ENCODE peak calls at places on chromosomes 5 and 9, in six cellular contexts. C, E, Z, H, X and U are unnamed samples.

GRCh38 chr9:88803551-88804288 is 187.5 kb upstream of the S1PR3 start:
- DNase-seq in H (peak), X (no peak), Z (no peak), C (no peak), E (no peak), U (no peak)

GRCh38 chr5:919356-920000 is 26.8 kb downstream of the TRIP13 start:
- DNase-seq in H (no peak), X (no peak), C (no peak), E (peak), Z (no peak), U (no peak)

GRCh38 chr9:109108318-109108717 is 11.4 kb downstream of the TMEM245 start:
- DNase-seq in H (peak), E (no peak), Z (no peak), X (no peak), C (no peak), U (peak)

GRCh38 chr5:142426129-142426641 is 101.4 kb upstream of the SPRY4 start:
- DNase-seq in H (peak), Z (no peak), X (no peak), C (no peak), E (peak), U (peak)

GRCh38 chr5:93162201-93162654 is 418.8 kb downstream of the NR2F1-AS1 start:
- DNase-seq in H (no peak), Z (no peak), E (peak), X (no peak), C (peak), U (peak)

GRCh38 chr5:107869459-107870115 is 198.8 kb upstream of the EFNA5 start:
- DNase-seq in X (no peak), Z (no peak), C (no peak), H (peak), E (peak), U (peak)

GRCh38 chr5:81638471-81638870 is 112.4 kb downstream of the SSBP2 start:
- DNase-seq in X (no peak), E (no peak), H (peak), Z (no peak), C (no peak), U (no peak)

GRCh38 chr5:141879941-141880738 is 1.9 kb upstream of the PCDH1 start:
- DNase-seq in X (no peak), Z (no peak), E (no peak), C (no peak), H (no peak), U (no peak)

GRCh38 chr9:94948567-94949235 is 222.2 kb downstream of the AOPEP start:
- DNase-seq in C (no peak), E (no peak), Z (no peak), X (no peak), H (peak), U (no peak)

GRCh38 chr5:73286891-73287290 is 113.9 kb downstream of the TMEM174 start:
- DNase-seq in E (no peak), Z (no peak), H (peak), C (no peak), X (no peak), U (no peak)

GRCh38 chr9:79477955-79478751 is 93.6 kb upstream of the TLE4 start:
- DNase-seq in H (peak), C (peak), X (no peak), E (peak), Z (peak), U (peak)

GRCh38 chr9:28293691-28294090 is 720.4 kb upstream of the C9orf72 start:
- DNase-seq in H (no peak), E (no peak), C (no peak), Z (no peak), X (no peak), U (no peak)

GRCh38 chr5:10441992-10442435 is 335 bp downstream of the ROPN1L start:
- DNase-seq in H (no peak), C (no peak), X (no peak), E (no peak), Z (no peak), U (peak)

GRCh38 chr5:173391031-173391430 is 62.8 kb upstream of the STC2 start:
- DNase-seq in C (no peak), Z (no peak), X (no peak), E (no peak), H (no peak), U (no peak)

GRCh38 chr5:140855772-140856674 is at the start of gene PCDHA10:
- DNase-seq in Z (peak), E (peak), H (no peak), C (peak), X (no peak), U (peak)

GRCh38 chr5:166509085-166509484 is 1782.4 kb upstream of the WWC1 start:
- DNase-seq in H (no peak), C (peak), E (peak), X (no peak), Z (no peak), U (peak)

GRCh38 chr5:44565872-44566271 is 176.7 kb upstream of the FGF10 start:
- DNase-seq in E (peak), C (no peak), X (no peak), H (no peak), Z (no peak), U (peak)

GRCh38 chr9:88567870-88568269 is 32.9 kb downstream of the NXNL2 start:
- DNase-seq in X (no peak), Z (no peak), C (no peak), E (no peak), H (no peak), U (no peak)

GRCh38 chr5:177496111-177497010 is 1.0 kb downstream of the PDLIM7 start:
- DNase-seq in E (peak), C (peak), H (peak), Z (peak), X (no peak), U (peak)

GRCh38 chr5:157057459-157058370 is 1.2 kb downstream of the HAVCR1 start:
- DNase-seq in X (no peak), C (no peak), H (no peak), Z (no peak), E (no peak), U (peak)

GRCh38 chr9:22307013-22307711 is 139.5 kb upstream of the DMRTA1 start:
- DNase-seq in Z (no peak), X (no peak), C (peak), E (peak), H (peak), U (peak)

GRCh38 chr9:27701664-27702063 is 128.4 kb upstream of the C9orf72 start:
- DNase-seq in Z (no peak), E (no peak), C (no peak), H (no peak), X (no peak), U (no peak)

GRCh38 chr9:129040113-129040643 is 3.8 kb downstream of the MIGA2 start:
- DNase-seq in C (no peak), Z (no peak), X (no peak), E (no peak), H (no peak), U (no peak)

GRCh38 chr5:68542207-68542606 is 326.7 kb downstream of the PIK3R1 start:
- DNase-seq in X (no peak), C (no peak), E (no peak), Z (no peak), H (peak), U (peak)

GRCh38 chr5:107469485-107469884 is 201.3 kb downstream of the EFNA5 start:
- DNase-seq in Z (no peak), C (no peak), X (no peak), E (no peak), H (peak), U (peak)

GRCh38 chr5:27315541-27316282 is 277.3 kb upstream of the CDH9 start:
- DNase-seq in Z (peak), E (peak), C (no peak), X (peak), H (peak), U (peak)

GRCh38 chr9:3750311-3750710 is 224.5 kb upstream of the RFX3 start:
- DNase-seq in X (no peak), H (no peak), C (no peak), E (no peak), Z (no peak), U (no peak)

GRCh38 chr9:3756071-3756470 is 230.3 kb upstream of the RFX3 start:
- DNase-seq in Z (no peak), C (no peak), H (no peak), X (no peak), E (peak), U (no peak)

GRCh38 chr9:3746296-3747275 is 220.8 kb upstream of the RFX3 start:
- DNase-seq in Z (no peak), X (no peak), H (peak), E (no peak), C (no peak), U (peak)

GRCh38 chr9:3751125-3751758 is 225.4 kb upstream of the RFX3 start:
- DNase-seq in X (no peak), Z (no peak), C (no peak), E (no peak), H (peak), U (no peak)
- H2BK15ac ChIP-seq in X (no peak), Z (no peak), C (no peak), E (no peak), H (no peak), U (no peak)

GRCh38 chr9:4081549-4081895 is 218.3 kb downstream of the GLIS3 start:
- DNase-seq in E (no peak), C (no peak), Z (no peak), X (no peak), H (peak), U (peak)
- H3K4me2 ChIP-seq in E (no peak), C (no peak), Z (no peak), X (no peak), H (peak), U (no peak)

DNA sequence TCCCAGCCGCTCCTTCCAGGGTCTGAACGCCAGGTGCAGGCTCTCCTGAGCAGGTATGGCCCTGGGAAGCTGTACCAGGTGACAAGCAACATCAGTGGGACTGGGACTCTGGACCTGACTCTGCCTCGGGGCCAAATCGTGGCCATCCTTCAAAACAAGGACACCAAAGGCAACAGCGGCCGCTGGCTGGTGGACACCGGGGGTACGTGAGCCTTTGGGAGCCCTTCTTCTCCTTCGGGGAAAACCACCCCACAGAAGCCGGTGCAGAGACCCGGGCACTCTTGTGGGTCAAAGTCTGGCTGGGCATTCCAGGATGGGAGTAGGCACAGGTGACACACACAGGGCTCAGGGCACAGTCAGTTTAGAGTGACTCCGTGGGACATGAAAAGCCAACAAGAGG is 45.8 kb downstream of the ARHGEF37 start:
- DNase-seq in Z (no peak), H (no peak), E (no peak), C (no peak), X (no peak), U (no peak)
- H2BK15ac ChIP-seq in Z (no peak), H (no peak), E (no peak), C (no peak), X (no peak), U (no peak)

GRCh38 chr5:158811350-158811749 is 288.4 kb downstream of the EBF1 start:
- DNase-seq in E (no peak), C (no peak), Z (no peak), H (no peak), X (no peak), U (no peak)
- H3K4me2 ChIP-seq in E (no peak), C (no peak), Z (no peak), H (no peak), X (no peak), U (no peak)

GRCh38 chr9:90616806-90617205 is 25.8 kb downstream of the DIRAS2 start:
- DNase-seq in C (no peak), Z (no peak), E (peak), X (no peak), H (no peak), U (no peak)
- H2BK15ac ChIP-seq in C (no peak), Z (no peak), E (no peak), X (no peak), H (no peak), U (no peak)

GRCh38 chr5:154042751-154043150 is 4.0 kb downstream of the MFAP3 start:
- DNase-seq in Z (no peak), X (no peak), H (no peak), E (no peak), C (no peak), U (no peak)

GRCh38 chr5:154034944-154035343 is 3.8 kb downstream of the FAM114A2 start:
- DNase-seq in E (no peak), Z (no peak), X (no peak), H (no peak), C (no peak), U (no peak)

GRCh38 chr5:154038604-154039457 is at the start of the genes FAM114A2 and MFAP3:
- DNase-seq in H (peak), C (peak), Z (peak), X (peak), E (peak), U (peak)

GRCh38 chr5:154038241-154038603 is 488 bp downstream of the FAM114A2 start:
- DNase-seq in H (no peak), Z (no peak), X (no peak), E (no peak), C (no peak), U (no peak)

GRCh38 chr5:154039458-154039829 is 677 bp downstream of the MFAP3 start:
- DNase-seq in C (no peak), X (no peak), Z (no peak), H (no peak), E (no peak), U (no peak)
- H3K4me2 ChIP-seq in C (peak), X (peak), Z (peak), H (peak), E (peak), U (peak)

GRCh38 chr5:125559296-125559695 is 812.9 kb upstream of the ZNF608 start:
- DNase-seq in X (no peak), H (peak), Z (no peak), C (no peak), E (no peak), U (peak)

GRCh38 chr5:125560476-125561225 is 814.2 kb upstream of the ZNF608 start:
- DNase-seq in X (no peak), C (no peak), Z (no peak), E (no peak), H (peak), U (peak)

GRCh38 chr5:125558466-125558865 is 812.0 kb upstream of the ZNF608 start:
- DNase-seq in Z (no peak), H (peak), E (no peak), X (no peak), C (no peak), U (peak)

DNA sequence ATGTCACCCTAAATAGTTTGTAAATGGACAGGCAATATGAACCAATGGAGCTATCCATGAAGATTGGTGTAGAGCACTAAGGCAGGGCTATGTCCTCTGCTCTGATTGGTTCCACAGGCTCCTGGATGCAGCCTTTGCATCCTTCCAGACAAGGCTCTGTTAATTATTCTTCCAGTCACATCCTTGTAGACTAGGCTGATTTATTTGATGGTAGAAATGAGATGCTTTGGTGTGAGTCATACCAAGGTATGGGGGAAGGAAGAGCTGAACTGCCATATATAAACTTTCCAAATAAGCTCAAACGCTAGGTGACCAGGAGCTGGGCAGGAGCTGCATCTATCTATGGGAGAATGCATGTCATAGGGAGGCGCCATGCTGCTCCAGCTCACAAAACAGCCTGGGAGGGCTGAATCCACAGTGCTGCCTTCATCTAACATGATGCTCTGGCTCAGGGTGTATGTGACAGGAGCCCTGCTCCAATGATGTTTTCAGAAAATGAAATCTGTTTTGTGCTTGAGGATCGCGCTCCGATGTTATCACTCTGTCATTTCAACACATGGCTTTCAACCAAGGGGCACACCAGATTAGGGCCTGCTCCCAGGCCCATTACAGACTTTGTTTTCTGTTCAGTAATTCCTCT is 818.0 kb upstream of the ZNF608 start:
- DNase-seq in E (no peak), Z (no peak), X (no peak), C (no peak), H (peak), U (no peak)
- H2BK15ac ChIP-seq in E (no peak), Z (no peak), X (no peak), C (no peak), H (no peak), U (no peak)

GRCh38 chr5:14165375-14166091 is 22.4 kb downstream of the TRIO start:
- DNase-seq in X (no peak), H (peak), Z (no peak), C (no peak), E (peak), U (peak)

GRCh38 chr5:14164764-14165163 is 21.6 kb downstream of the TRIO start:
- DNase-seq in Z (no peak), C (no peak), X (no peak), E (no peak), H (no peak), U (no peak)

GRCh38 chr5:14161825-14162556 is 18.8 kb downstream of the TRIO start:
- DNase-seq in Z (no peak), H (no peak), X (no peak), E (no peak), C (no peak), U (no peak)

GRCh38 chr5:14166437-14166836 is 23.3 kb downstream of the TRIO start:
- DNase-seq in E (no peak), X (no peak), C (no peak), Z (no peak), H (no peak), U (no peak)

GRCh38 chr5:14164164-14164720 is 21.1 kb downstream of the TRIO start:
- DNase-seq in E (no peak), Z (no peak), C (no peak), H (no peak), X (no peak), U (no peak)
- H3K4me2 ChIP-seq in E (no peak), Z (no peak), C (no peak), H (no peak), X (no peak), U (no peak)

GRCh38 chr9:85186218-85186585 is 516.7 kb downstream of the NTRK2 start:
- DNase-seq in H (no peak), Z (no peak), X (no peak), C (no peak), E (no peak), U (no peak)
- H2BK15ac ChIP-seq in H (no peak), Z (no peak), X (no peak), C (no peak), E (no peak), U (no peak)